ENCODE peak calls at places on chromosomes 5 and 9, in eight cellular contexts. E is hepatocyte; L is smooth muscle cell of the brain vasculature; X is NCI-H2081; W is WTC11; Q is AG04449; Y is GM20000; G is activated CD8-positive, alpha-beta memory T cell treated with anti-CD3 and anti-CD28 coated beads for 48 hours. F is an unnamed sample.

GRCh38 chr5:68529581-68529980 is 314.0 kb downstream of the PIK3R1 start:
- DNase-seq in Y (no peak), X (no peak), E (no peak), L (no peak), W (no peak), G (no peak), Q (no peak), F (no peak)

GRCh38 chr5:170572453-170572852 is 68.6 kb downstream of the KCNIP1 start:
- DNase-seq in E (no peak), L (no peak), G (peak; percentile 42), Q (no peak), X (no peak), Y (peak; percentile 32), W (no peak), F (peak; percentile 25)

GRCh38 chr5:94326579-94326978 is 291.8 kb downstream of the KIAA0825 start:
- DNase-seq in W (no peak), Q (no peak), G (no peak), E (no peak), X (no peak), Y (no peak), L (no peak), F (no peak)

GRCh38 chr5:165881259-165881658 is 2375.8 kb downstream of the MAT2B start:
- DNase-seq in Y (no peak), W (no peak), E (no peak), X (no peak), Q (no peak), L (no peak), G (no peak), F (no peak)

GRCh38 chr5:59197911-59198310 is 615.0 kb downstream of the RAB3C start:
- DNase-seq in Q (no peak), L (no peak), E (no peak), W (no peak), G (no peak), Y (no peak), X (no peak), F (no peak)

GRCh38 chr5:38414348-38414747 is 142.1 kb downstream of the LIFR start:
- DNase-seq in E (no peak), L (no peak), Y (no peak), G (no peak), X (no peak), Q (no peak), W (no peak), F (no peak)

GRCh38 chr9:108953983-108954574 is 19.9 kb downstream of the ABITRAM start:
- DNase-seq in L (peak; percentile 36), W (no peak), G (no peak), X (peak; percentile 49), Y (peak; percentile 31), Q (no peak), E (peak; percentile 55), F (no peak)

GRCh38 chr5:81757404-81757803 is 6.5 kb upstream of the SSBP2 start:
- DNase-seq in E (no peak), L (no peak), Y (no peak), X (no peak), Q (no peak), W (no peak), G (no peak), F (no peak)

GRCh38 chr5:58933891-58934628 is 351.2 kb downstream of the RAB3C start:
- DNase-seq in Q (no peak), L (no peak), X (no peak), Y (no peak), G (no peak), W (no peak), E (no peak), F (no peak)

F was measured in GM12878.